ENCODE peak calls at places on chromosomes 11 and 22, in eight cellular contexts. S is A549, I is IMR-90, K is cardiac muscle cell, J is endodermal cell, W is HepG2, P is ascending aorta, T is breast epithelium. N is an unnamed sample. For H3K4me1, the result is how much of the 10 kb centered on the place peaks cover.

GRCh38 chr11:12270215-12270797 is 107.1 kb upstream of the PARVA start:
- DNase-seq in S (no peak), I (no peak), K (no peak), J (no peak), W (peak), P (no peak), T (no peak), N (no peak)

GRCh38 chr11:47607380-47607779 is 13.2 kb upstream of the C1QTNF4 start:
- DNase-seq in S (no peak), I (peak), K (peak), J (no peak), W (no peak), P (no peak), T (no peak), N (no peak)

GRCh38 chr11:88414981-88415391 is 77.5 kb upstream of the CTSC start:
- DNase-seq in S (no peak), I (peak), K (no peak), J (no peak), W (no peak), P (no peak), T (no peak), N (no peak)

GRCh38 chr11:124670732-124671131 is 2.8 kb downstream of the SIAE start:
- DNase-seq in S (no peak), I (peak), K (no peak), J (no peak), W (no peak), P (no peak), T (no peak), N (no peak)

GRCh38 chr11:47393163-47394049 is 15.0 kb upstream of the SLC39A13 start:
- DNase-seq in S (no peak), I (peak), K (peak), J (no peak), W (no peak), P (no peak), T (no peak), N (peak)

GRCh38 chr22:25447067-25447688 is 117.3 kb upstream of the GRK3 start:
- DNase-seq in S (no peak), I (no peak), K (no peak), J (peak), W (peak), P (no peak), T (no peak), N (no peak)

GRCh38 chr11:133943950-133944698 is 12.6 kb downstream of the IGSF9B start:
- DNase-seq in S (no peak), I (no peak), K (no peak), J (no peak), W (no peak), P (no peak), T (no peak), N (peak)

GRCh38 chr22:36002084-36002483 is 26.5 kb downstream of the RBFOX2 start:
- DNase-seq in S (no peak), I (no peak), K (no peak), J (no peak), W (no peak), P (no peak), T (no peak), N (no peak)

GRCh38 chr11:64210301-64211020 is 3.9 kb downstream of the FERMT3 start:
- DNase-seq in S (no peak), I (no peak), K (no peak), J (no peak), W (no peak), P (no peak), T (no peak), N (no peak)

GRCh38 chr11:100780470-100780869 is 93.4 kb downstream of the ARHGAP42 start:
- DNase-seq in S (no peak), I (no peak), K (no peak), J (no peak), W (no peak), P (no peak), T (no peak), N (no peak)

GRCh38 chr11:125976156-125976555 is 30.3 kb downstream of the VSIG10L2 start:
- DNase-seq in S (no peak), I (no peak), K (no peak), J (no peak), W (no peak), P (no peak), T (no peak), N (no peak)

GRCh38 chr22:44181912-44182590 is 1.3 kb downstream of the PARVG start:
- DNase-seq in S (no peak), I (no peak), K (no peak), J (no peak), W (no peak), P (no peak), T (no peak), N (peak)

GRCh38 chr11:47186937-47187681 is 875 bp upstream of the PACSIN3 start:
- DNase-seq in S (peak), I (peak), K (peak), J (peak), W (peak), P (peak), T (no peak), N (no peak)

GRCh38 chr11:1691878-1692707 is 4.9 kb upstream of the KRTAP5-6 start:
- DNase-seq in S (no peak), I (no peak), K (no peak), J (peak), W (no peak), P (no peak), T (no peak), N (no peak)

GRCh38 chr22:50199836-50200332 is 927 bp upstream of the SELENOO start:
- DNase-seq in S (no peak), I (no peak), K (peak), J (peak), W (no peak), P (no peak), T (no peak), N (no peak)

GRCh38 chr11:63917685-63918523 is 940 bp upstream of the RCOR2 start:
- DNase-seq in S (peak), I (no peak), K (peak), J (peak), W (peak), P (peak), T (no peak), N (peak)

GRCh38 chr11:74018331-74019005 is 9.6 kb upstream of the UCP3 start:
- DNase-seq in S (no peak), I (peak), K (peak), J (no peak), W (peak), P (peak), T (peak), N (peak)

GRCh38 chr11:122491486-122491885 is 164.0 kb upstream of the UBASH3B start:
- DNase-seq in S (no peak), I (peak), K (no peak), J (no peak), W (no peak), P (no peak), T (no peak), N (no peak)

GRCh38 chr11:130449996-130450419 is 1.6 kb downstream of the ADAMTS15 start:
- DNase-seq in S (no peak), I (peak), K (peak), J (peak), W (no peak), P (peak), T (peak), N (peak)

GRCh38 chr22:44455151-44455962 is 42.7 kb downstream of the RTL6 start:
- DNase-seq in S (no peak), I (no peak), K (no peak), J (peak), W (no peak), P (no peak), T (no peak), N (peak)

GRCh38 chr22:44454113-44454769 is 43.8 kb downstream of the RTL6 start:
- DNase-seq in S (no peak), I (no peak), K (no peak), J (peak), W (no peak), P (no peak), T (no peak), N (peak)

GRCh38 chr22:47107431-47107830 is 345.0 kb downstream of the TBC1D22A start:
- DNase-seq in S (no peak), I (peak), K (no peak), J (no peak), W (no peak), P (no peak), T (no peak), N (no peak)

GRCh38 chr11:124867700-124868099 is 2.5 kb downstream of the ROBO3 start:
- DNase-seq in S (peak), I (peak), K (peak), J (peak), W (peak), P (no peak), T (no peak), N (peak)

GRCh38 chr11:75795276-75796090 is 19.5 kb upstream of the UVRAG start:
- DNase-seq in S (no peak), I (no peak), K (no peak), J (no peak), W (peak), P (no peak), T (no peak), N (peak)

GRCh38 chr11:120752668-120753067 is 241.1 kb downstream of the GRIK4 start:
- DNase-seq in S (no peak), I (no peak), K (no peak), J (no peak), W (no peak), P (no peak), T (no peak), N (no peak)

GRCh38 chr11:104918113-104918824 is 20.0 kb upstream of the CASP12 start:
- DNase-seq in S (no peak), I (peak), K (no peak), J (no peak), W (no peak), P (no peak), T (no peak), N (no peak)
- H3K4me1 ChIP-seq in S (under half), I (under half), K (under half), J (under half), W (under half), P (under half), T (under half), N (under half)

GRCh38 chr22:20955548-20955947 is 11.5 kb upstream of the AIFM3 start:
- DNase-seq in S (peak), I (no peak), K (no peak), J (no peak), W (no peak), P (no peak), T (no peak), N (no peak)

GRCh38 chr22:20956258-20957117 is 10.6 kb upstream of the AIFM3 start:
- DNase-seq in S (peak), I (peak), K (no peak), J (peak), W (peak), P (no peak), T (no peak), N (no peak)

GRCh38 chr22:20957691-20958440 is 9.2 kb upstream of the AIFM3 start:
- DNase-seq in S (peak), I (no peak), K (peak), J (peak), W (no peak), P (no peak), T (no peak), N (peak)

GRCh38 chr22:20959578-20960461 is 7.2 kb upstream of the AIFM3 start:
- DNase-seq in S (no peak), I (no peak), K (no peak), J (no peak), W (no peak), P (no peak), T (no peak), N (no peak)

DNA sequence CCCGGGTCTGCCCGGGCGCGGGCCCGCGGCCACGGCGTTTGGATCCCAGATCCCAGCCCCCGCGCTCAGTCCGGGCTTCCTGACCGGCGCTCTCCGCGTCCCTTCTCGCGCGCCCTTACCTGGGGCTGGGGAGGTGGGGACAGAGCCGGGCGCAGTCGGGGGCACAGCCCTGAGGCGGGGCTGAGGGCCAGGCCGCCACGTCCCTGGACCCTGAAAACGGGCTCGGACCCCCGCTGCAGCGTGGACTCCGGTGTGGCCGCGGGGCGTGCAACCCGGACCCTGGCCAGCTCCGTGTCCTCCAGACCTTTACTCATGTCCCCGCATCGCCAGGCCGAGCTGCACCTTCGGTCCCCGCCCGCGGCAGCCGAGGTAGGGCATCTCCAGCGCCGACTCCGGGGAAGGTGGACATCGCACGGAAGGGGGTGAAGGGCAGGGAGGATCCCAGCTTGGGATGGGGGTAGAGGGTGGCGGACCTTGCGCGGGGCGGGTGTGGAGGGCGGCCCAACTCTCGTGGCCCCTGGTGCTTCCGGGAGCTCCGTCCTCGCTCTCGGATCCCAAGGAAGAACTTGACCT is 9.9 kb upstream of the AIFM3 start:
- DNase-seq in S (peak), I (no peak), K (peak), J (peak), W (no peak), P (no peak), T (no peak), N (peak)
- H3K27ac ChIP-seq in S (peak), I (no peak), K (no peak), J (no peak), W (peak), P (no peak), T (peak), N (peak)

GRCh38 chr11:61279934-61280656 is 15.0 kb downstream of the VWCE start:
- DNase-seq in S (no peak), I (peak), K (no peak), J (peak), W (no peak), P (no peak), T (peak), N (peak)

GRCh38 chr11:61277973-61278565 is 17.0 kb downstream of the VWCE start:
- DNase-seq in S (no peak), I (no peak), K (no peak), J (no peak), W (no peak), P (no peak), T (no peak), N (no peak)

GRCh38 chr11:61283613-61284012 is 11.5 kb downstream of the VWCE start:
- DNase-seq in S (no peak), I (no peak), K (no peak), J (no peak), W (no peak), P (no peak), T (no peak), N (no peak)

GRCh38 chr11:61281581-61282250 is 13.4 kb downstream of the VWCE start:
- DNase-seq in S (peak), I (no peak), K (peak), J (peak), W (no peak), P (no peak), T (no peak), N (no peak)

GRCh38 chr11:61280883-61281580 is 14.1 kb downstream of the VWCE start:
- DNase-seq in S (no peak), I (no peak), K (no peak), J (no peak), W (no peak), P (no peak), T (no peak), N (peak)
- H3K4me3 ChIP-seq in S (peak), I (no peak), K (no peak), J (no peak), W (no peak), P (no peak), T (no peak), N (no peak)

GRCh38 chr11:92219476-92219875 is 5.1 kb upstream of the FAT3 start:
- DNase-seq in S (no peak), I (no peak), K (no peak), J (no peak), W (no peak), P (no peak), T (no peak), N (no peak)
- H3K4me1 ChIP-seq in S (under half), I (under half), K (under half), J (under half), W (under half), P (under half), T (under half), N (under half)

GRCh38 chr11:119108151-119108856 is 1.2 kb downstream of the C2CD2L start:
- DNase-seq in S (no peak), I (peak), K (no peak), J (peak), W (peak), P (no peak), T (peak), N (peak)
- H3K27ac ChIP-seq in S (peak), I (peak), K (no peak), J (no peak), W (peak), P (peak), T (peak), N (peak)

DNA sequence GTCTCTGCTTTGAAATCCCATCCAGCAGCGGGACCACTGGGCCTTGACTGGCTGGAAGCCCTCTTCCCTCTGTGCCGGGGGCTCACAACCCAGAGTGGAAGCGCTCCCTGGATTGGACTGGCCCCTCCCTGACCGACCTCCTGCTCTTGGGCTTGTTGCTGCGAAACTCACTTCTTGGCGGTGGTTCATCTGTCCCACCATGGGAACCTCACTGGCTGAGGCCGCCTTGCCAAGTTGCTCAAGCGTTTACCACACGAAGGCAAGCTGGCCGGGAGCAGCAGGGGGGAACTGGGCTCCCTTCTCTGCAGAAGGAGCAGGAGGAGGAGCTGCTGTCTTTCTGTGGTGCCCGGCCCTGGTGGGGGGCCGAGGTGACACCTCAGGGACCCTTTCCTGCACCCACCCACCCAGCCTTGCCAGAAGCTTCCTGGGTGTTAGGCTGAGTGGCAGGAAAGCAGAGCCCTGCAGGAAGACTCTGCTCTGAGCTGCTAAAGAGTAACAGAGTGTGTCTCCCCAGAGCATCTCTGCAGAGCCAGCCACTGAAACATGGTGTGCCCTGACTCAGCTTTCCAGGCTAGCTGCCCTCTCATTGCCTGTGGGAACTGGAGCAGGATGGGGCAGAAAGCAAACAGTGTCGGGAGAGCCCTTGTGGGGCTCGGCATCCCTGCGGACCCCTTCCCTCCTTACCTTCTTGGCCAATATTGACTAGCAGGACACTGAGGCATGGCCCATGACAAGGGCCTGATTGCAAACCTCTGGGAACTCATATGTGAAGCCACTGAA is 88.5 kb upstream of the ALX4 start:
- DNase-seq in S (no peak), I (no peak), K (no peak), J (no peak), W (no peak), P (no peak), T (no peak), N (no peak)
- H3K4me3 ChIP-seq in S (no peak), I (no peak), K (no peak), J (no peak), W (no peak), P (no peak), T (no peak), N (no peak)

GRCh38 chr22:38927033-38927789 is 30.2 kb upstream of the APOBEC3A start:
- DNase-seq in S (peak), I (peak), K (peak), J (peak), W (no peak), P (no peak), T (peak), N (peak)

GRCh38 chr22:38923463-38924196 is 33.8 kb upstream of the APOBEC3A start:
- DNase-seq in S (peak), I (peak), K (peak), J (peak), W (peak), P (peak), T (peak), N (peak)

GRCh38 chr22:38921801-38922200 is 35.6 kb upstream of the APOBEC3A start:
- DNase-seq in S (no peak), I (no peak), K (no peak), J (no peak), W (peak), P (no peak), T (no peak), N (no peak)

GRCh38 chr22:38925571-38926041 is 31.8 kb upstream of the APOBEC3A start:
- DNase-seq in S (no peak), I (peak), K (no peak), J (no peak), W (no peak), P (no peak), T (no peak), N (no peak)

DNA sequence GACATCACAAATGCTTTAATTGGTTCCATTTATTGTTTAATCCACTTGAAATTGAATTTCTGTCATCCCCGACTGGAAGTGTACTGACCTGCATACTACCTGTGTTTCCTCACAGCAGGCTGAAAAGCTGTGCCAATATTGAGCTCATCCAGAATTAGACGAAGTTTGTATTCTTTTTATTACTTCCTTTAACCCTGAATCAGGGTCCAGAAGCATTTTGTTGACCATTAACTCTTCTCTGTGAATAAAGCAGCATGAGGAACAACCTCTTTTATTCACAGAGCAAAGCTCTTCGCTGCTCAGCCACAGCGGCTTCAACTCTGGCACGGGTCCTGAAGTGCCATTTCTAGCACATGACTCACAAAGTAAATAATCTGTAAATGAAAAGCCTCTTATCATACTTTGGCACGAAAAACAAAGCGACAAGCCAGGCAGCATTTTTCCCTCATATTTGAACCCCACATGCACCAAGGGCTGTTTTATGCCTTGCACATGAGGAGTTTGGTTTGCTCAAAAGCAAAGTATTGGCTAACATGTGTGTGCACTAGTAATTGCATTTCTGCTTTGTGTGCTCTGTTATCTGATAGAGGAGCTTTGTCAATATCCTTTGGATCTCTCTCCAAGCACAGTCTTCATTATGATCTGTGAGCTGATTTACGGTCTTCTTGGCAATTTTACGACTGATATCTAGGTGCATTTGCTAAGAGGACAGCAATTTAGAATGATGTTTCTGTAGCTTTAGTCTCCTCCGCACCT is 33.0 kb upstream of the APOBEC3A start:
- DNase-seq in S (peak), I (peak), K (peak), J (no peak), W (peak), P (no peak), T (peak), N (peak)
- H3K4me1 ChIP-seq in S (under half), I (under half), K (under half), J (under half), W (half or more), P (under half), T (under half), N (under half)

GRCh38 chr22:48238018-48238915 is 1475.8 kb downstream of the TBC1D22A start:
- DNase-seq in S (no peak), I (no peak), K (no peak), J (no peak), W (no peak), P (no peak), T (no peak), N (no peak)
- H3K27ac ChIP-seq in S (no peak), I (no peak), K (no peak), J (peak), W (no peak), P (no peak), T (no peak), N (no peak)

GRCh38 chr11:10451399-10452116 is 3.5 kb upstream of the AMPD3 start:
- DNase-seq in S (no peak), I (no peak), K (peak), J (no peak), W (no peak), P (no peak), T (no peak), N (no peak)
- H3K4me3 ChIP-seq in S (no peak), I (no peak), K (no peak), J (no peak), W (peak), P (peak), T (peak), N (peak)

GRCh38 chr22:29627196-29627535 is 23.7 kb downstream of the NF2 start:
- DNase-seq in S (no peak), I (no peak), K (no peak), J (no peak), W (no peak), P (no peak), T (no peak), N (no peak)
- H3K4me1 ChIP-seq in S (half or more), I (under half), K (under half), J (under half), W (under half), P (under half), T (under half), N (under half)

N was measured in kidney.